ENCODE peak calls at places on chromosomes 2 and 18, in six cellular contexts. One of them, this sample, is unnamed.
A peak's percentile ranks its signal among the peaks of the same experiment; 100 is the strongest.

GRCh38 chr2:74548919-74549684 is 4.6 kb downstream of the LOXL3 start:
- DNase-seq in spleen: peak; percentile 84
- DNase-seq in stimulated activated CD8-positive, alpha-beta memory T cell treated with anti-CD3 and anti-CD28 coated beads, Interleukin-7, amount 100 ng/mL, for 1 hour: no peak
- DNase-seq in stimulated activated CD4-positive, alpha-beta T cell treated with anti-CD3 and anti-CD28 coated beads, Interleukin-1b, Interleukin-23, amount 100 ng/mL, for 4 hours: no peak
- DNase-seq in fibroblast of lung: no peak
- DNase-seq in Calu3: peak; percentile 76
- DNase-seq in this sample: no peak

GRCh38 chr2:241214209-241214608 is 25.7 kb downstream of the ANO7 start:
- DNase-seq in stimulated activated CD8-positive, alpha-beta memory T cell treated with anti-CD3 and anti-CD28 coated beads, Interleukin-7, amount 100 ng/mL, for 1 hour: no peak
- DNase-seq in Calu3: no peak
- DNase-seq in fibroblast of lung: no peak
- DNase-seq in spleen: no peak
- DNase-seq in stimulated activated CD4-positive, alpha-beta T cell treated with anti-CD3 and anti-CD28 coated beads, Interleukin-1b, Interleukin-23, amount 100 ng/mL, for 4 hours: no peak
- DNase-seq in this sample: no peak

GRCh38 chr2:20015482-20016083 is 3.1 kb upstream of the MATN3 start:
- DNase-seq in Calu3: peak; percentile 47
- DNase-seq in stimulated activated CD4-positive, alpha-beta T cell treated with anti-CD3 and anti-CD28 coated beads, Interleukin-1b, Interleukin-23, amount 100 ng/mL, for 4 hours: no peak
- DNase-seq in fibroblast of lung: peak; percentile 76
- DNase-seq in spleen: no peak
- DNase-seq in stimulated activated CD8-positive, alpha-beta memory T cell treated with anti-CD3 and anti-CD28 coated beads, Interleukin-7, amount 100 ng/mL, for 1 hour: no peak
- DNase-seq in this sample: no peak

GRCh38 chr18:79630266-79631095 is 49.1 kb upstream of the CTDP1 start:
- DNase-seq in Calu3: no peak
- DNase-seq in spleen: peak; percentile 71
- DNase-seq in stimulated activated CD4-positive, alpha-beta T cell treated with anti-CD3 and anti-CD28 coated beads, Interleukin-1b, Interleukin-23, amount 100 ng/mL, for 4 hours: no peak
- DNase-seq in stimulated activated CD8-positive, alpha-beta memory T cell treated with anti-CD3 and anti-CD28 coated beads, Interleukin-7, amount 100 ng/mL, for 1 hour: no peak
- DNase-seq in fibroblast of lung: no peak
- DNase-seq in this sample: no peak

GRCh38 chr2:130806370-130806769 is 30.3 kb upstream of the ARHGEF4 start:
- DNase-seq in Calu3: no peak
- DNase-seq in spleen: peak; percentile 32
- DNase-seq in stimulated activated CD4-positive, alpha-beta T cell treated with anti-CD3 and anti-CD28 coated beads, Interleukin-1b, Interleukin-23, amount 100 ng/mL, for 4 hours: no peak
- DNase-seq in stimulated activated CD8-positive, alpha-beta memory T cell treated with anti-CD3 and anti-CD28 coated beads, Interleukin-7, amount 100 ng/mL, for 1 hour: no peak
- DNase-seq in fibroblast of lung: no peak
- DNase-seq in this sample: no peak

GRCh38 chr2:223954401-223954800 is 2.9 kb upstream of the MRPL44 start:
- DNase-seq in Calu3: no peak
- DNase-seq in stimulated activated CD4-positive, alpha-beta T cell treated with anti-CD3 and anti-CD28 coated beads, Interleukin-1b, Interleukin-23, amount 100 ng/mL, for 4 hours: no peak
- DNase-seq in stimulated activated CD8-positive, alpha-beta memory T cell treated with anti-CD3 and anti-CD28 coated beads, Interleukin-7, amount 100 ng/mL, for 1 hour: no peak
- DNase-seq in fibroblast of lung: peak; percentile 62
- DNase-seq in spleen: no peak
- DNase-seq in this sample: peak; percentile 82

GRCh38 chr2:173869830-173870229 is 95.3 kb downstream of the SP3 start:
- DNase-seq in fibroblast of lung: no peak
- DNase-seq in stimulated activated CD4-positive, alpha-beta T cell treated with anti-CD3 and anti-CD28 coated beads, Interleukin-1b, Interleukin-23, amount 100 ng/mL, for 4 hours: no peak
- DNase-seq in stimulated activated CD8-positive, alpha-beta memory T cell treated with anti-CD3 and anti-CD28 coated beads, Interleukin-7, amount 100 ng/mL, for 1 hour: no peak
- DNase-seq in spleen: no peak
- DNase-seq in Calu3: no peak
- DNase-seq in this sample: no peak

GRCh38 chr2:218259099-218259921 is 1.5 kb upstream of the GPBAR1 start:
- DNase-seq in spleen: no peak
- DNase-seq in stimulated activated CD8-positive, alpha-beta memory T cell treated with anti-CD3 and anti-CD28 coated beads, Interleukin-7, amount 100 ng/mL, for 1 hour: no peak
- DNase-seq in fibroblast of lung: peak; percentile 73
- DNase-seq in stimulated activated CD4-positive, alpha-beta T cell treated with anti-CD3 and anti-CD28 coated beads, Interleukin-1b, Interleukin-23, amount 100 ng/mL, for 4 hours: no peak
- DNase-seq in Calu3: no peak
- DNase-seq in this sample: peak; percentile 66

GRCh38 chr2:55958756-55959155 is 35.2 kb upstream of the EFEMP1 start:
- DNase-seq in Calu3: no peak
- DNase-seq in stimulated activated CD8-positive, alpha-beta memory T cell treated with anti-CD3 and anti-CD28 coated beads, Interleukin-7, amount 100 ng/mL, for 1 hour: no peak
- DNase-seq in stimulated activated CD4-positive, alpha-beta T cell treated with anti-CD3 and anti-CD28 coated beads, Interleukin-1b, Interleukin-23, amount 100 ng/mL, for 4 hours: no peak
- DNase-seq in spleen: no peak
- DNase-seq in fibroblast of lung: no peak
- DNase-seq in this sample: no peak

GRCh38 chr2:70939001-70939846 is 3.5 kb downstream of the ATP6V1B1 start:
- DNase-seq in fibroblast of lung: no peak
- DNase-seq in stimulated activated CD4-positive, alpha-beta T cell treated with anti-CD3 and anti-CD28 coated beads, Interleukin-1b, Interleukin-23, amount 100 ng/mL, for 4 hours: no peak
- DNase-seq in Calu3: no peak
- DNase-seq in stimulated activated CD8-positive, alpha-beta memory T cell treated with anti-CD3 and anti-CD28 coated beads, Interleukin-7, amount 100 ng/mL, for 1 hour: no peak
- DNase-seq in spleen: no peak
- DNase-seq in this sample: no peak

GRCh38 chr18:24910217-24910616 is 441.7 kb downstream of the ZNF521 start:
- DNase-seq in spleen: no peak
- DNase-seq in stimulated activated CD4-positive, alpha-beta T cell treated with anti-CD3 and anti-CD28 coated beads, Interleukin-1b, Interleukin-23, amount 100 ng/mL, for 4 hours: no peak
- DNase-seq in Calu3: no peak
- DNase-seq in stimulated activated CD8-positive, alpha-beta memory T cell treated with anti-CD3 and anti-CD28 coated beads, Interleukin-7, amount 100 ng/mL, for 1 hour: no peak
- DNase-seq in fibroblast of lung: no peak
- DNase-seq in this sample: no peak

GRCh38 chr2:174180165-174180724 is 68.1 kb downstream of the OLA1 start:
- DNase-seq in Calu3: no peak
- DNase-seq in stimulated activated CD4-positive, alpha-beta T cell treated with anti-CD3 and anti-CD28 coated beads, Interleukin-1b, Interleukin-23, amount 100 ng/mL, for 4 hours: no peak
- DNase-seq in fibroblast of lung: no peak
- DNase-seq in stimulated activated CD8-positive, alpha-beta memory T cell treated with anti-CD3 and anti-CD28 coated beads, Interleukin-7, amount 100 ng/mL, for 1 hour: no peak
- DNase-seq in spleen: no peak
- DNase-seq in this sample: no peak